ENCODE peak calls at places on chromosome 9, in seven cellular contexts. C is endothelial cell of umbilical vein; Y is cardiac fibroblast; M is foreskin fibroblast; D is colonic mucosa; Q is fibroblast of pulmonary artery; K is CD8-positive, alpha-beta memory T cell. N is an unnamed sample.
A peak's percentile ranks its signal among the peaks of the same experiment; 100 is the strongest.

GRCh38 chr9:112819635-112820496 is 69.3 kb downstream of the SNX30 start:
- DNase-seq in C (peak; percentile 50), Y (peak; percentile 83), M (peak; percentile 77), D (peak; percentile 45), Q (peak; percentile 84), K (no peak), N (peak; percentile 50)

GRCh38 chr9:70390922-70391321 is 23.5 kb downstream of the KLF9 start:
- DNase-seq in C (peak; percentile 72), Y (peak; percentile 51), M (peak; percentile 50), D (no peak), Q (peak; percentile 56), K (no peak), N (peak; percentile 61)

GRCh38 chr9:122008559-122008958 is 84.5 kb downstream of the TTLL11 start:
- DNase-seq in C (no peak), Y (no peak), M (no peak), D (no peak), Q (no peak), K (no peak), N (no peak)

GRCh38 chr9:126827227-126827626 is 22.4 kb downstream of the ZBTB43 start:
- DNase-seq in C (no peak), Y (no peak), M (no peak), D (no peak), Q (no peak), K (no peak), N (no peak)

GRCh38 chr9:136198605-136199083 is 6.3 kb downstream of the LHX3 start:
- DNase-seq in C (peak; percentile 10), Y (peak; percentile 11), M (peak; percentile 55), D (no peak), Q (peak; percentile 12), K (no peak), N (no peak)

GRCh38 chr9:26687421-26687820 is 205.2 kb downstream of the CAAP1 start:
- DNase-seq in C (peak; percentile 4), Y (peak; percentile 0), M (no peak), D (no peak), Q (peak; percentile 3), K (no peak), N (no peak)

GRCh38 chr9:29211003-29211584 is 1637.8 kb upstream of the C9orf72 start:
- DNase-seq in C (no peak), Y (no peak), M (no peak), D (no peak), Q (no peak), K (no peak), N (no peak)

GRCh38 chr9:98575379-98576346 is 133.1 kb downstream of the GABBR2 start:
- DNase-seq in C (no peak), Y (peak; percentile 76), M (peak; percentile 4), D (no peak), Q (peak; percentile 87), K (no peak), N (peak; percentile 68)

GRCh38 chr9:71120439-71121247 is 778 bp downstream of the TRPM3 start:
- DNase-seq in C (no peak), Y (no peak), M (no peak), D (no peak), Q (no peak), K (no peak), N (no peak)

GRCh38 chr9:134061019-134061687 is 6.7 kb downstream of the BRD3 start:
- DNase-seq in C (no peak), Y (no peak), M (no peak), D (no peak), Q (no peak), K (no peak), N (no peak)

GRCh38 chr9:75876999-75877647 is 13.3 kb upstream of the PCSK5 start:
- DNase-seq in C (no peak), Y (no peak), M (no peak), D (no peak), Q (no peak), K (no peak), N (no peak)

GRCh38 chr9:5425006-5425628 is 12.6 kb downstream of the PLGRKT start:
- DNase-seq in C (peak; percentile 42), Y (peak; percentile 46), M (peak; percentile 46), D (no peak), Q (peak; percentile 42), K (peak; percentile 31), N (no peak)

GRCh38 chr9:89790542-89791109 is 185.8 kb downstream of the GADD45G start:
- DNase-seq in C (no peak), Y (no peak), M (no peak), D (no peak), Q (no peak), K (no peak), N (no peak)

DNA sequence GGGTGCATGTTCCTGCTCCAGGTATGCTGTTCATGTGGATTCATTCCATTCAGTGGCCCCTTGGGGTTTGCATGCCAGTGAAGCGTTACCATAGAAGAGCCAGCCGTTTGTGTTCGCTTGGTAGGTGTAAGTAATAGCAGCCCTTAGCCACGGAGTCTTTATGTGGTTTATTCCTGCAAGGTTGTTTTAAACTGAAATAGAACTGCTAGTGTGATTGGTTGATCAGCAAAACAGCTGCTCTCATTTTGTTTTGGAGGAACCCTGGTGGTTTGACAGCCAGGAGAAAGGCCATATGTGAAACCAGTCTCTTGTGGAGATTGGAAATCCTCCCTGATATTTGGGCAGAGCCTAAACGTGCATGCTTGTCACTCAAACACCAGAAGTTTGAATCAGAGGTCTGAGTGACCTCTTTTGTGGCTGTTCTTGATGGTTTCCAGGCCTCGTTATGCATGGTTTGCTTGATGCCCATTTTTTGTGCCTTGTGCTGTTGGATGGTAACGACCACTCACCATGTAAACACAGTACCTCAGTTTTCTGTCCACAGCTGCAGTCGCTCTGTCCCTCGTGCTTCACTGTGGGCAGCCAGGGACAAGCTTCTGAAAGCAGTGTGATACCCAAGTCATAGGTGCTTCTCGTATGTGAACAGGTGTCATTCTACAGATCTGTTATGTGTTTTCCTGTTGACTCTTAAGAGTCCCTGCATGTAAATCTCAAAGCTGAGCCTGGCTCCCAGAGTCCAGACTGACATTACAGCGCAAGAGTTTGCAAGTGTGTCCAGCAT is 58.3 kb upstream of the NXNL2 start:
- DNase-seq in C (no peak), Y (peak; percentile 27), M (peak; percentile 53), D (no peak), Q (no peak), K (no peak), N (peak; percentile 77)
- H3K4me3 ChIP-seq in C (no peak overlapping the region), Y (no peak overlapping the region), M (no peak overlapping the region), D (no peak overlapping the region), Q (no peak overlapping the region), K (no peak overlapping the region), N (no peak overlapping the region)

GRCh38 chr9:114250648-114251047 is 72.2 kb upstream of the ORM1 start:
- DNase-seq in C (no peak), Y (no peak), M (no peak), D (no peak), Q (no peak), K (no peak), N (no peak)
- H3K4me3 ChIP-seq in C (no peak overlapping the region), Y (no peak overlapping the region), M (no peak overlapping the region), D (no peak overlapping the region), Q (no peak overlapping the region), K (no peak overlapping the region), N (no peak overlapping the region)

DNA sequence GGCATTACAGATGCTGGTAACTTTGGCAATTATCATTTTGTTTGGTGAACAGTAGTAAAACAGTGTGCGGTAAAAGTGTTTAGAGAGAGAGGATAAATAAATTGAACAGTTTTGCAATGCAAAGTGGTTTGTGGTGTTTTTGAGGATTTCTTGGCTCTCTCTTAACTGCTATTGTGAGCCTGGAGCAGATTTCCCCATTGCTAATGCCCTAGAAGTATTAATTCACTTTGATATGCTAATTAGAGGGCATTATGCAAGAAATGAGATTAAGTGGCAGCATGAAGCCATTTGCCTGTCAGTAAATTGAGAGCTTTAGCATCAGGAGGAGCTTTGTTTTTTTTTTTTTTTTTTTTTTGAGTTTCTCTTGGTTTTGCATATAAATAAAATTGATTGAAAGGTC is 8.2 kb downstream of the PBX3 start:
- DNase-seq in C (no peak), Y (no peak), M (no peak), D (no peak), Q (no peak), K (no peak), N (peak; percentile 35)
- H3K4me3 ChIP-seq in C (no peak overlapping the region), Y (no peak overlapping the region), M (no peak overlapping the region), D (no peak overlapping the region), Q (no peak overlapping the region), K (no peak overlapping the region), N (no peak overlapping the region)

GRCh38 chr9:109095321-109095720 is 24.4 kb downstream of the TMEM245 start:
- DNase-seq in C (no peak), Y (no peak), M (no peak), D (no peak), Q (no peak), K (no peak), N (no peak)
- H3K4me3 ChIP-seq in C (no peak overlapping the region), Y (no peak overlapping the region), M (no peak overlapping the region), D (no peak overlapping the region), Q (no peak overlapping the region), K (no peak overlapping the region), N (no peak overlapping the region)

DNA sequence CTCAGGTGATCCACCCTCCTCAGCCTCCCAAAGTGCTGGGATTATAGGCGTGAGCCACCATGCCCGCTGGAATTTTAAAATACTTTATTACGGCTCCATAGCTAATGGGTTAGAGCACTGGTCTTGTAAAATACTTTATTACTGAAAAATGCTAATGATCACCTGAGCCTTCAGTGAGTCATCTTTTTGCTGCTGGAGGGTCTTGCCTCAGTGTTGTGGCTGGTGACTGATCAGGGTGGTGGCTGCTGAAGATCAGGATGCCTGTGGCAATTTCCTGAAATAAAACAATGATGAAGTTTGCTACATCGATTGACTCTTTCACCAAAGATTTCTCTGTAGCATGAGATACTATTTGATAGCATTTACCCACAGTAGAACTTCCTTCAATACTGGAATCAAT is 26.0 kb upstream of the GNE start:
- DNase-seq in C (no peak), Y (no peak), M (no peak), D (no peak), Q (no peak), K (no peak), N (no peak)
- H3K4me3 ChIP-seq in C (no peak overlapping the region), Y (no peak overlapping the region), M (no peak overlapping the region), D (no peak overlapping the region), Q (no peak overlapping the region), K (no peak overlapping the region), N (no peak overlapping the region)

DNA sequence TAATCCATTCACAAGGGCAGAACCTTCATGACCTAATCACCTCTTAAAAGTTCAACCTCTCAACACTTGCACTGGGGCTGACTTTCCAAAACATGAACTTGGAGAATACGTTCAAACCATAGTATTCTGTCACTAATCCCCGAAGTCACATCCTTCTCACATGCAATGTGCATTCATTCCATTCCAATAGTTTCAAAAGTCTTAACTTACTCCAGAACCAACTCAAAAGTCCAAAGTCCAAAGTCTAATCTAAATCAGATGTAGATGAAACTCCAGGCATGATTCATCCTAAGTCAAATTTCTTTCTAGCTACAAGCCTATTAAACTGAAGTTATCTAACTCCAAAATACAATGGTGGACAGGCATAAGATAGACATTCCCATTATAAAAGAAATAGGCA is 21.7 kb upstream of the ADAMTSL1 start:
- DNase-seq in C (no peak), Y (no peak), M (peak; percentile 75), D (no peak), Q (no peak), K (no peak), N (no peak)
- H3K4me3 ChIP-seq in C (no peak overlapping the region), Y (no peak overlapping the region), M (no peak overlapping the region), D (no peak overlapping the region), Q (no peak overlapping the region), K (no peak overlapping the region), N (no peak overlapping the region)